ENCODE peak calls at places on chromosome 10, in ten cellular contexts. G is AG09309; T is NCI-H1417; I is EL; A is stimulated activated CD4-positive, alpha-beta T cell treated with anti-CD3 and anti-CD28 coated beads, Interleukin-1b, Interleukin-23, amount 100 ng/mL, for 1 hour; Y is naive B cell; U is hepatocyte; S is NCI-H1436; D is fibroblast of pulmonary artery; X is A549. J is an unnamed sample.

GRCh38 chr10:118922226-118922625 is 107.3 kb upstream of the NANOS1 start:
- DNase-seq in X (no peak), D (no peak), G (no peak), I (peak; percentile 6), A (no peak), S (no peak), U (no peak), Y (no peak), T (no peak), J (peak; percentile 20)

GRCh38 chr10:69449841-69450240 is 1.4 kb upstream of the TSPAN15 start:
- DNase-seq in X (peak; percentile 69), A (no peak), U (peak; percentile 78), S (no peak), T (peak; percentile 33), Y (no peak), D (peak; percentile 46), G (no peak), I (peak; percentile 74), J (peak; percentile 66)

GRCh38 chr10:132616170-132616994 is 78.8 kb downstream of the INPP5A start:
- DNase-seq in A (no peak), I (no peak), Y (no peak), S (no peak), T (no peak), X (no peak), D (no peak), G (no peak), U (no peak), J (no peak)

GRCh38 chr10:59622320-59622901 is 87.2 kb downstream of the SLC16A9 start:
- DNase-seq in G (peak; percentile 17), I (peak; percentile 45), A (no peak), X (peak; percentile 13), U (peak; percentile 82), Y (peak; percentile 19), T (no peak), D (peak; percentile 79), S (no peak), J (peak; percentile 66)

GRCh38 chr10:79274279-79275104 is 72.8 kb upstream of the PPIF start:
- DNase-seq in T (no peak), S (no peak), U (peak; percentile 42), I (no peak), D (peak; percentile 23), A (no peak), X (no peak), G (no peak), Y (no peak), J (peak; percentile 47)

GRCh38 chr10:99698504-99699080 is 33.3 kb downstream of the COX15 start:
- DNase-seq in G (no peak), I (no peak), S (no peak), U (no peak), T (no peak), Y (no peak), X (no peak), D (peak; percentile 8), A (no peak), J (no peak)

GRCh38 chr10:130171196-130171595 is 35.0 kb downstream of the GLRX3 start:
- DNase-seq in U (no peak), T (no peak), I (no peak), S (no peak), G (no peak), Y (no peak), A (no peak), X (no peak), D (no peak), J (no peak)

GRCh38 chr10:98331888-98332287 is 63.9 kb upstream of the LOXL4 start:
- DNase-seq in X (no peak), Y (no peak), I (peak; percentile 21), T (no peak), U (no peak), D (no peak), A (no peak), G (no peak), S (peak; percentile 53), J (peak; percentile 22)

GRCh38 chr10:122413325-122413724 is 38.8 kb downstream of the PLEKHA1 start:
- DNase-seq in G (no peak), I (no peak), Y (no peak), D (no peak), X (no peak), A (no peak), T (no peak), S (no peak), U (no peak), J (no peak)

GRCh38 chr10:11344550-11344949 is 266.9 kb downstream of the USP6NL start:
- DNase-seq in U (no peak), X (no peak), A (no peak), T (no peak), S (no peak), Y (no peak), I (no peak), D (no peak), G (no peak), J (no peak)

GRCh38 chr10:19833508-19833824 is 17.2 kb downstream of the PLXDC2 start:
- DNase-seq in U (no peak), G (no peak), T (no peak), A (no peak), X (no peak), D (no peak), I (no peak), S (no peak), Y (no peak), J (no peak)

GRCh38 chr10:66924674-66925345 is 1.0 kb upstream of the LRRTM3 start:
- DNase-seq in Y (no peak), D (no peak), U (no peak), G (no peak), I (no peak), X (no peak), S (no peak), A (no peak), T (no peak), J (no peak)

GRCh38 chr10:89217057-89217990 is 10.2 kb upstream of the CH25H start:
- DNase-seq in G (no peak), T (peak; percentile 41), D (peak; percentile 80), X (peak; percentile 24), A (peak; percentile 22), I (peak; percentile 65), U (peak; percentile 74), Y (peak; percentile 46), S (peak; percentile 17), J (peak; percentile 69)

GRCh38 chr10:1499344-1499957 is 237.9 kb downstream of the ADARB2 start:
- DNase-seq in U (no peak), X (no peak), A (no peak), D (no peak), S (no peak), I (no peak), Y (no peak), G (no peak), T (no peak), J (no peak)

GRCh38 chr10:15601819-15602218 is 117.9 kb downstream of the ITGA8 start:
- DNase-seq in T (no peak), Y (no peak), I (no peak), A (no peak), U (no peak), X (no peak), D (no peak), S (no peak), G (no peak), J (no peak)

GRCh38 chr10:120403109-120403508 is 53.9 kb upstream of the PLPP4 start:
- DNase-seq in T (no peak), D (no peak), X (no peak), Y (no peak), G (no peak), U (no peak), A (no peak), S (no peak), I (peak; percentile 28), J (no peak)

GRCh38 chr10:98320476-98321202 is 52.6 kb upstream of the LOXL4 start:
- DNase-seq in T (peak; percentile 2), U (no peak), D (no peak), X (no peak), I (no peak), A (no peak), Y (no peak), S (no peak), G (no peak), J (no peak)

GRCh38 chr10:132964231-132964630 is 21.9 kb upstream of the CFAP46 start:
- DNase-seq in X (no peak), A (no peak), I (no peak), G (no peak), D (no peak), Y (no peak), S (no peak), T (no peak), U (no peak), J (no peak)

GRCh38 chr10:48574322-48574796 is 30.5 kb downstream of the ARHGAP22 start:
- DNase-seq in X (no peak), S (no peak), Y (peak; percentile 72), T (no peak), A (no peak), G (no peak), D (no peak), I (no peak), U (no peak), J (no peak)

GRCh38 chr10:112755446-112756117 is 194.5 kb upstream of the TCF7L2 start:
- DNase-seq in X (no peak), Y (no peak), T (no peak), I (no peak), A (no peak), G (no peak), S (no peak), D (no peak), U (no peak), J (no peak)

GRCh38 chr10:5890519-5890878 is 456 bp downstream of the FBH1 start:
- DNase-seq in Y (no peak), D (peak; percentile 16), G (no peak), S (no peak), X (peak; percentile 40), I (peak; percentile 40), U (peak; percentile 48), A (no peak), T (no peak), J (peak; percentile 36)

GRCh38 chr10:92204238-92204637 is 86.6 kb downstream of the CPEB3 start:
- DNase-seq in I (no peak), G (no peak), T (peak; percentile 11), Y (no peak), U (no peak), A (no peak), D (no peak), X (no peak), S (no peak), J (no peak)

GRCh38 chr10:119546009-119546408 is 3.5 kb upstream of the RGS10 start:
- DNase-seq in U (no peak), D (no peak), I (peak; percentile 62), G (no peak), A (no peak), S (no peak), Y (no peak), X (no peak), T (no peak), J (no peak)

GRCh38 chr10:92619368-92619767 is 26.4 kb downstream of the KIF11 start:
- DNase-seq in D (no peak), Y (no peak), S (no peak), G (no peak), T (no peak), A (no peak), X (no peak), U (no peak), I (no peak), J (peak; percentile 16)

GRCh38 chr10:44132361-44133289 is 252.3 kb downstream of the CXCL12 start:
- DNase-seq in T (no peak), A (no peak), S (no peak), U (no peak), Y (no peak), D (no peak), G (no peak), I (no peak), X (no peak), J (peak; percentile 74)

GRCh38 chr10:86545097-86545496 is 23.5 kb upstream of the WAPL start:
- DNase-seq in U (no peak), T (peak; percentile 3), A (no peak), D (no peak), S (no peak), I (no peak), X (no peak), Y (no peak), G (no peak), J (no peak)

GRCh38 chr10:35700490-35700887 is 58.4 kb upstream of the FZD8 start:
- DNase-seq in X (no peak), Y (no peak), G (no peak), I (no peak), T (no peak), U (no peak), D (no peak), A (no peak), S (peak; percentile 75), J (no peak)

GRCh38 chr10:1268856-1269255 is 212.7 kb downstream of the WDR37 start:
- DNase-seq in U (peak; percentile 33), A (no peak), D (no peak), T (no peak), S (no peak), G (no peak), X (no peak), Y (no peak), I (no peak), J (no peak)